ENCODE peak calls at places on chromosome 5, in five cellular contexts. M is fibroblast of lung, J is colonic mucosa, B is substantia nigra, O is sigmoid colon. X is an unnamed sample.

GRCh38 chr5:121581588-121581987 is 270.1 kb upstream of the FTMT start:
- DNase-seq in M (no peak), J (no peak), O (no peak), B (no peak), X (no peak)

GRCh38 chr5:367358-368130 is 46.0 kb downstream of the AHRR start:
- DNase-seq in B (no peak), O (no peak), J (peak; percentile 8), M (peak; percentile 28), X (no peak)

GRCh38 chr5:117204926-117205869 is 630.6 kb upstream of the SEMA6A start:
- DNase-seq in O (no peak), J (no peak), M (no peak), B (no peak), X (no peak)

GRCh38 chr5:51960617-51961115 is 577.4 kb downstream of the ISL1 start:
- DNase-seq in O (no peak), M (no peak), B (no peak), J (no peak), X (peak; percentile 29)

GRCh38 chr5:185095-186070 is 5.9 kb upstream of the LRRC14B start:
- DNase-seq in O (peak; percentile 63), J (no peak), B (no peak), M (no peak), X (no peak)

GRCh38 chr5:9437741-9438240 is 108.1 kb downstream of the SEMA5A start:
- DNase-seq in J (no peak), O (no peak), B (no peak), M (peak; percentile 90), X (no peak)

GRCh38 chr5:5932824-5933223 is 445.5 kb downstream of the MED10 start:
- DNase-seq in B (no peak), O (no peak), J (no peak), M (no peak), X (no peak)

GRCh38 chr5:58048954-58049353 is 410.9 kb downstream of the PLK2 start:
- DNase-seq in B (no peak), M (no peak), J (no peak), O (no peak), X (no peak)

GRCh38 chr5:1546556-1546955 is 22.8 kb upstream of the LPCAT1 start:
- DNase-seq in M (no peak), O (peak; percentile 62), J (peak; percentile 16), B (no peak), X (no peak)

GRCh38 chr5:160293901-160294561 is 18.3 kb downstream of the CCNJL start:
- DNase-seq in M (peak; percentile 31), B (no peak), J (no peak), O (no peak), X (no peak)

GRCh38 chr5:179866241-179867078 is 7.8 kb upstream of the MRNIP start:
- DNase-seq in J (no peak), O (peak; percentile 62), M (no peak), B (no peak), X (no peak)

GRCh38 chr5:65194871-65195270 is 286.8 kb downstream of the ADAMTS6 start:
- DNase-seq in B (no peak), M (no peak), J (no peak), O (no peak), X (no peak)

GRCh38 chr5:25744908-25745307 is 1100.1 kb upstream of the CDH10 start:
- DNase-seq in O (no peak), B (no peak), M (no peak), J (no peak), X (no peak)

GRCh38 chr5:172906436-172906835 is 52.8 kb upstream of the RPL26L1 start:
- DNase-seq in M (peak; percentile 92), O (no peak), B (no peak), J (no peak), X (no peak)

GRCh38 chr5:124754206-124754927 is 7.9 kb upstream of the ZNF608 start:
- DNase-seq in B (peak; percentile 14), M (peak; percentile 11), O (no peak), J (no peak), X (no peak)

GRCh38 chr5:67530609-67531255 is 334.1 kb upstream of the CD180 start:
- DNase-seq in M (peak; percentile 2), J (no peak), O (no peak), B (no peak), X (no peak)

GRCh38 chr5:44390332-44390731 is 1.1 kb upstream of the FGF10 start:
- DNase-seq in B (no peak), J (no peak), M (no peak), O (no peak), X (no peak)

GRCh38 chr5:73302797-73303138 is 129.8 kb downstream of the TMEM174 start:
- DNase-seq in J (no peak), B (no peak), O (no peak), M (no peak), X (no peak)

GRCh38 chr5:132680780-132681475 is 7.1 kb downstream of the IL4 start:
- DNase-seq in J (no peak), O (no peak), B (no peak), M (no peak), X (no peak)

GRCh38 chr5:132228241-132229035 is 785 bp upstream of the P4HA2 start:
- DNase-seq in B (no peak), J (peak; percentile 30), M (no peak), O (peak; percentile 64), X (no peak)

GRCh38 chr5:93273176-93273575 is 307.8 kb downstream of the NR2F1-AS1 start:
- DNase-seq in M (peak; percentile 88), J (no peak), B (no peak), O (no peak), X (peak; percentile 58)

GRCh38 chr5:113902917-113903681 is 389.6 kb downstream of the YTHDC2 start:
- DNase-seq in O (no peak), J (no peak), B (no peak), M (no peak), X (no peak)

GRCh38 chr5:92222449-92222848 is 839.3 kb upstream of the ARRDC3 start:
- DNase-seq in J (no peak), O (no peak), M (no peak), B (no peak), X (no peak)

GRCh38 chr5:103258957-103259704 is 568 bp downstream of the MACIR start:
- DNase-seq in B (peak; percentile 69), O (peak; percentile 74), J (peak; percentile 70), M (peak; percentile 47), X (peak; percentile 52)

GRCh38 chr5:173962436-173962835 is 26.5 kb upstream of the C5orf47 start:
- DNase-seq in B (no peak), M (no peak), J (no peak), O (no peak), X (no peak)

GRCh38 chr5:76790632-76791290 is 28.1 kb upstream of the F2RL1 start:
- DNase-seq in B (no peak), M (peak; percentile 100), J (no peak), O (no peak), X (peak; percentile 94)

GRCh38 chr5:38556115-38556598 is 289 bp downstream of the LIFR start:
- DNase-seq in B (no peak), J (no peak), M (no peak), O (no peak), X (no peak)

GRCh38 chr5:68068204-68068603 is 147.4 kb upstream of the PIK3R1 start:
- DNase-seq in J (no peak), M (peak; percentile 24), O (no peak), B (no peak), X (no peak)

DNA sequence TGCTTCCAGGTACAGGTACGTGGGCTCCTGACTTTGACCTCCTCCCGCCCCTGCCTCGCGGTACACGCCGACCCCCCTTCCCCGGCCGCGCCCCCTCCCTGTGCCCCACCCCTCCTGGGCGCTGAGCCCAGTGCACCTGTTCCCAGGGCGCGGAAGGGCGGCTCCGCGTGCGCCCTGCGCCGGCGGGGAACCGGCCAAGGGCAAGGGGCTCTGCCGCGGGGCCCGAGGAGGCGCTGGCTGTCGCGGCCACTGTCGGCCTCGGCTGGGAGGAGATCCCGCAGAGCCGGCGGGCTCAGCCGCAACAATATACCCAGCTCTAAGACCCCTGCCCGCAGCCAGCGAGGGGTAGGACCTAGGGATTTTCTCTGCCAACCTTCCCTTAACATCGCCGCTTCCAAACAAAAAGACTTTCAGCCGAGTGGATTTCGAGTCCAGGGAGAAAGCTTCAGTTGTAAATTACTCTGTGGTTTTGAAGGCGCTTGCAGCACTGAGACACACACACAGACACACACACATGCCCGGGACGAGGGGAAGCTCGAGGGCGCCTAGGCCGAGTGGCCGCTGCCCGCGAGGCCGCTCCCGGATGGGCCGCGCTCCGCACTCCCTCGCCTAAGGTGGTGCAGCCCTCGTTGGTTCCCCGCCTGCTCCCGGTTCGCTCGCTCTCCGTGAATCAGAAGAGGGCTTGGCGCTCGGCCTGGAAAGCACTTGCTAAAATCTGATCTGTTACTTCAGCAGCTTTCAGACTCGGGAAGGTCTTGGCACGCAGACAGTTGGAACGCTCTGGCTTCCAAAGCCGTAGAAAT is 1.2 kb downstream of the FGF18 start:
- DNase-seq in M (peak; percentile 92), O (peak; percentile 90), B (peak; percentile 14), J (peak; percentile 69), X (no peak)
- H3K27ac ChIP-seq in M (no peak overlapping the region), O (peak overlapping the region; percentile 43), B (no peak overlapping the region), J (no peak overlapping the region), X (no peak overlapping the region)

DNA sequence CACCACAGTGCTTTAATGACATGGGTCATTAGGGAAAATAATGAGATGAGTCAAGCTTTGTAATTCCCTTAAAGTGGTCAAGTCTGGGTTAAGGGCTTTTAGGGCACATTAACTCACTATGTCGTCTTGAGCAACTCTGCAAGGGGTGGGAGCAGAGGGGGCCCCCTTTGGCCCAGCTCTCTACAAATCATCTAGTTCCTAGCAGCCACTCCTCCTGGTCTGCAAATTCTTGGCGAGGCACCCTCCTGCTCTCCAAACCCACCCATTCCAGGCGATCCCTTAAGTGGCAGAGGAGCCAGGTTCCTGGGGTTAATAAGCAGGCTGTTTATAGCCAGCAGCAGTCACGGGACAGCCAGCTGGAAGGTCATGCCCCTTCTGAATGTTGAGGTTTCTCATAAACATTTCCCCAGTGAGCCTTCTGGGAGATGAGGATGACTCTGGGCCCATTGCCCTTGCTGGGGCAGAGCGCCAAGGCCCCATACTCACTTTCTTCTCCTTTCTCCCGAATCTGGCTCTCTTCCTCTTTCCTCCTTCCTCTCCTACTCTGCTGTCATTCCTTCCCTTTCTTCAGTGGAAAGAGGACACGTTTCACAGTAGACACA is 14.3 kb upstream of the GPX3 start:
- DNase-seq in O (peak; percentile 98), J (peak; percentile 70), B (peak; percentile 24), M (peak; percentile 12), X (no peak)
- H3K27ac ChIP-seq in O (peak overlapping the region; percentile 81), J (peak overlapping the region; percentile 60), B (no peak overlapping the region), M (peak overlapping the region; percentile 26), X (no peak overlapping the region)

GRCh38 chr5:69491838-69492390 is 676 bp upstream of the OCLN start:
- DNase-seq in M (no peak), J (no peak), O (no peak), B (no peak), X (no peak)
- H3K27ac ChIP-seq in M (no peak overlapping the region), J (peak overlapping the region; percentile 97), O (no peak overlapping the region), B (no peak overlapping the region), X (no peak overlapping the region)

GRCh38 chr5:138824516-138824915 is 50.6 kb downstream of the LRRTM2 start:
- DNase-seq in B (no peak), J (no peak), O (no peak), M (no peak), X (no peak)
- H3K27ac ChIP-seq in B (no peak overlapping the region), J (no peak overlapping the region), O (no peak overlapping the region), M (no peak overlapping the region), X (no peak overlapping the region)

DNA sequence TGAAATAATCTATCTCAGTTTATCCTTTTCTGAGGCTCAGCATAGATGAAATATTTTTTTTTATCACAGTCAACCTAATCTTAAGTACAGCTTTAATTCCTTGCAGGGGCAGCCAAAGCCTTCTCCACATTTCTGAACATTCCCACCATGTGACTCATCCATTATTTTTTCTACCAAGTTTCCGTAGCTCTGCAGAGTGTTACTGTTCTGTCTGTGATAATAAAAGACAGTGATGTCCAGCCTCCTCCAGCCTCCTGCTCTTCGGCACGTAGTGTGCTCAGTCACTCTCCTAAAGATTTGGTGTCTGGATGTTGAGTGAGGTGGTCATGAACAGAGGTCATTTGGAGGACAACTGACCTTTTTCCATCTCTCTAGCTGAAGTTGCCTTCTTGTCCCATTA is 338.1 kb upstream of the ADAMTS16 start:
- DNase-seq in O (no peak), J (no peak), B (no peak), M (peak; percentile 56), X (no peak)
- H3K27ac ChIP-seq in O (no peak overlapping the region), J (no peak overlapping the region), B (no peak overlapping the region), M (no peak overlapping the region), X (no peak overlapping the region)

X was measured in RWPE1.